ENCODE peak calls at places on chromosome 12, in ten cellular contexts. One of them, this sample, is unnamed.

GRCh38 chr12:114480309-114481199 is 74.6 kb upstream of the TBX5 start:
- DNase-seq in IMR-90: peak; percentile 56
- DNase-seq in heart left ventricle: no peak
- DNase-seq in A549: no peak
- DNase-seq in neural crest cell: no peak
- DNase-seq in B cell: no peak
- DNase-seq in fibroblast of pulmonary artery: peak; percentile 66
- DNase-seq in GM06990: no peak
- DNase-seq in MCF 10A: peak; percentile 54
- DNase-seq in GM20000: no peak
- DNase-seq in this sample: no peak

GRCh38 chr12:84697141-84697540 is 215.5 kb downstream of the SLC6A15 start:
- DNase-seq in IMR-90: no peak
- DNase-seq in heart left ventricle: no peak
- DNase-seq in A549: no peak
- DNase-seq in neural crest cell: no peak
- DNase-seq in B cell: no peak
- DNase-seq in fibroblast of pulmonary artery: no peak
- DNase-seq in GM06990: no peak
- DNase-seq in MCF 10A: no peak
- DNase-seq in GM20000: no peak
- DNase-seq in this sample: no peak

GRCh38 chr12:110903511-110903910 is 16.9 kb downstream of the MYL2 start:
- DNase-seq in IMR-90: no peak
- DNase-seq in heart left ventricle: no peak
- DNase-seq in A549: no peak
- DNase-seq in neural crest cell: no peak
- DNase-seq in B cell: no peak
- DNase-seq in fibroblast of pulmonary artery: no peak
- DNase-seq in GM06990: no peak
- DNase-seq in MCF 10A: no peak
- DNase-seq in GM20000: no peak
- DNase-seq in this sample: no peak

GRCh38 chr12:7994731-7995205 is 37.7 kb upstream of the FOXJ2 start:
- DNase-seq in IMR-90: peak; percentile 97
- DNase-seq in heart left ventricle: no peak
- DNase-seq in A549: no peak
- DNase-seq in neural crest cell: no peak
- DNase-seq in B cell: no peak
- DNase-seq in fibroblast of pulmonary artery: peak; percentile 79
- DNase-seq in GM06990: no peak
- DNase-seq in MCF 10A: peak; percentile 52
- DNase-seq in GM20000: no peak
- DNase-seq in this sample: no peak

GRCh38 chr12:56079729-56080555 is at the start of gene ERBB3:
- DNase-seq in IMR-90: peak; percentile 81
- DNase-seq in heart left ventricle: peak; percentile 75
- DNase-seq in A549: peak; percentile 86
- DNase-seq in neural crest cell: peak; percentile 50
- DNase-seq in B cell: peak; percentile 54
- DNase-seq in fibroblast of pulmonary artery: peak; percentile 77
- DNase-seq in GM06990: peak; percentile 41
- DNase-seq in MCF 10A: peak; percentile 89
- DNase-seq in GM20000: peak; percentile 74
- DNase-seq in this sample: peak; percentile 67

GRCh38 chr12:125856366-125856765 is 791.1 kb downstream of the AACS start:
- DNase-seq in IMR-90: no peak
- DNase-seq in heart left ventricle: no peak
- DNase-seq in A549: no peak
- DNase-seq in neural crest cell: no peak
- DNase-seq in B cell: no peak
- DNase-seq in fibroblast of pulmonary artery: no peak
- DNase-seq in GM06990: no peak
- DNase-seq in MCF 10A: no peak
- DNase-seq in GM20000: no peak
- DNase-seq in this sample: no peak

GRCh38 chr12:48175613-48176416 is 7.6 kb upstream of the CCDC184 start:
- DNase-seq in IMR-90: no peak
- DNase-seq in heart left ventricle: no peak
- DNase-seq in A549: no peak
- DNase-seq in neural crest cell: no peak
- DNase-seq in B cell: no peak
- DNase-seq in fibroblast of pulmonary artery: no peak
- DNase-seq in GM06990: no peak
- DNase-seq in MCF 10A: no peak
- DNase-seq in GM20000: no peak
- DNase-seq in this sample: no peak

GRCh38 chr12:131092911-131093901 is 139.5 kb downstream of the ADGRD1 start:
- DNase-seq in IMR-90: no peak
- DNase-seq in heart left ventricle: peak; percentile 41
- DNase-seq in A549: no peak
- DNase-seq in neural crest cell: no peak
- DNase-seq in B cell: no peak
- DNase-seq in fibroblast of pulmonary artery: no peak
- DNase-seq in GM06990: peak; percentile 50
- DNase-seq in MCF 10A: peak; percentile 78
- DNase-seq in GM20000: peak; percentile 68
- DNase-seq in this sample: peak; percentile 78

GRCh38 chr12:132109741-132110140 is 34.4 kb downstream of the DDX51 start:
- DNase-seq in IMR-90: peak; percentile 24
- DNase-seq in heart left ventricle: no peak
- DNase-seq in A549: no peak
- DNase-seq in neural crest cell: no peak
- DNase-seq in B cell: no peak
- DNase-seq in fibroblast of pulmonary artery: peak; percentile 6
- DNase-seq in GM06990: no peak
- DNase-seq in MCF 10A: no peak
- DNase-seq in GM20000: no peak
- DNase-seq in this sample: no peak

GRCh38 chr12:24066865-24067264 is 117.4 kb upstream of the SOX5 start:
- DNase-seq in IMR-90: peak; percentile 77
- DNase-seq in heart left ventricle: no peak
- DNase-seq in A549: no peak
- DNase-seq in neural crest cell: no peak
- DNase-seq in B cell: no peak
- DNase-seq in fibroblast of pulmonary artery: peak; percentile 61
- DNase-seq in GM06990: no peak
- DNase-seq in MCF 10A: peak; percentile 88
- DNase-seq in GM20000: no peak
- DNase-seq in this sample: no peak

GRCh38 chr12:46701356-46701755 is 124.4 kb downstream of the SLC38A4 start:
- DNase-seq in IMR-90: no peak
- DNase-seq in heart left ventricle: no peak
- DNase-seq in A549: no peak
- DNase-seq in neural crest cell: no peak
- DNase-seq in B cell: no peak
- DNase-seq in fibroblast of pulmonary artery: no peak
- DNase-seq in GM06990: no peak
- DNase-seq in MCF 10A: no peak
- DNase-seq in GM20000: no peak
- DNase-seq in this sample: no peak

GRCh38 chr12:33439587-33440011 is at the start of gene SYT10:
- DNase-seq in IMR-90: no peak
- DNase-seq in heart left ventricle: peak; percentile 42
- DNase-seq in A549: no peak
- DNase-seq in neural crest cell: peak; percentile 35
- DNase-seq in B cell: no peak
- DNase-seq in fibroblast of pulmonary artery: peak; percentile 14
- DNase-seq in GM06990: peak; percentile 9
- DNase-seq in MCF 10A: no peak
- DNase-seq in GM20000: peak; percentile 14
- DNase-seq in this sample: peak; percentile 10

GRCh38 chr12:90574676-90575075 is 380.3 kb downstream of the CCER1 start:
- DNase-seq in IMR-90: no peak
- DNase-seq in heart left ventricle: no peak
- DNase-seq in A549: no peak
- DNase-seq in neural crest cell: no peak
- DNase-seq in B cell: no peak
- DNase-seq in fibroblast of pulmonary artery: no peak
- DNase-seq in GM06990: no peak
- DNase-seq in MCF 10A: peak; percentile 8
- DNase-seq in GM20000: no peak
- DNase-seq in this sample: no peak

GRCh38 chr12:10140001-10140400 is 10.0 kb upstream of the CLEC7A start:
- DNase-seq in IMR-90: peak; percentile 70
- DNase-seq in heart left ventricle: no peak
- DNase-seq in A549: peak; percentile 39
- DNase-seq in neural crest cell: peak; percentile 22
- DNase-seq in B cell: peak; percentile 56
- DNase-seq in fibroblast of pulmonary artery: peak; percentile 75
- DNase-seq in GM06990: peak; percentile 29
- DNase-seq in MCF 10A: peak; percentile 72
- DNase-seq in GM20000: peak; percentile 34
- DNase-seq in this sample: peak; percentile 35

GRCh38 chr12:94305293-94305957 is 154.2 kb downstream of the CEP83 start:
- DNase-seq in IMR-90: peak; percentile 82
- DNase-seq in heart left ventricle: no peak
- DNase-seq in A549: no peak
- DNase-seq in neural crest cell: no peak
- DNase-seq in B cell: no peak
- DNase-seq in fibroblast of pulmonary artery: no peak
- DNase-seq in GM06990: peak; percentile 41
- DNase-seq in MCF 10A: no peak
- DNase-seq in GM20000: no peak
- DNase-seq in this sample: no peak

GRCh38 chr12:13613297-13613696 is 368.1 kb downstream of the GRIN2B start:
- DNase-seq in IMR-90: no peak
- DNase-seq in heart left ventricle: no peak
- DNase-seq in A549: no peak
- DNase-seq in neural crest cell: no peak
- DNase-seq in B cell: no peak
- DNase-seq in fibroblast of pulmonary artery: no peak
- DNase-seq in GM06990: no peak
- DNase-seq in MCF 10A: no peak
- DNase-seq in GM20000: no peak
- DNase-seq in this sample: no peak
- TF ChIP-seq CTCF in IMR-90: no peak
- TF ChIP-seq CTCF in heart left ventricle: no peak
- TF ChIP-seq CTCF in A549: no peak
- TF ChIP-seq CTCF in neural crest cell: no peak
- TF ChIP-seq CTCF in B cell: no peak
- TF ChIP-seq CTCF in fibroblast of pulmonary artery: no peak
- TF ChIP-seq CTCF in GM06990: no peak
- TF ChIP-seq CTCF in MCF 10A: no peak
- TF ChIP-seq CTCF in GM20000: no peak
- TF ChIP-seq CTCF in this sample: no peak

DNA sequence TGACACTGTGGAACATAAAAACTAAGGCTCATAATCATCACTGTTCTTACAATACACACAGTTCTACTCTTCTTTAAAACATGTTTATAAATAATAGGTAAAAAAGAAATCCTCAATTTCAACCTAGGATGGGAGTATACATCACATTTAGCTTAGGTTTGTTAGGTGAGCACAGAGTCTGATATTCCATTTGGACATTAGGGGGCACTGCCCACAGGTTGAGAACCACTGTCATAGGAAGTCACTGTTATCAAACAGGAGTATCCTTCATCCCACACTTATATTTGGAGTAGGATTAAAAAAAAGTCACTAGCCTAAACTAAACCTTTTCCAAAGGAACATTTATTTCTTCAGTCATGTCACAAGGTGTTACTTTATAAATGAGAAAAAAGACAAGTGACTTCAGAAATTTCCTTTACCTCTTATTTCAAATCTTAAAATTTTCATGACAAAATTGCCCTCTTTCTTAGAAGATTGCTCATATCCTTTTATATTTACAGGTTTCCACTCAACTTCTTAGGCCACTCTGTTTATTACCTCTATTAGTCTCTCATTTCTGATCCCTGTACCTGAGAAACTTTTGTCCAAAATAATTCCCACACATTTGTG is 240.6 kb downstream of the CPNE8 start:
- DNase-seq in IMR-90: no peak
- DNase-seq in heart left ventricle: no peak
- DNase-seq in A549: no peak
- DNase-seq in neural crest cell: no peak
- DNase-seq in B cell: no peak
- DNase-seq in fibroblast of pulmonary artery: peak; percentile 40
- DNase-seq in GM06990: no peak
- DNase-seq in MCF 10A: peak; percentile 58
- DNase-seq in GM20000: peak; percentile 6
- DNase-seq in this sample: peak; percentile 7
- TF ChIP-seq CTCF in IMR-90: no peak
- TF ChIP-seq CTCF in heart left ventricle: peak; percentile 20
- TF ChIP-seq CTCF in A549: peak; percentile 59
- TF ChIP-seq CTCF in neural crest cell: peak; percentile 66
- TF ChIP-seq CTCF in B cell: no peak
- TF ChIP-seq CTCF in fibroblast of pulmonary artery: peak; percentile 63
- TF ChIP-seq CTCF in GM06990: peak; percentile 60
- TF ChIP-seq CTCF in MCF 10A: peak; percentile 38
- TF ChIP-seq CTCF in GM20000: peak; percentile 60
- TF ChIP-seq CTCF in this sample: peak; percentile 36

DNA sequence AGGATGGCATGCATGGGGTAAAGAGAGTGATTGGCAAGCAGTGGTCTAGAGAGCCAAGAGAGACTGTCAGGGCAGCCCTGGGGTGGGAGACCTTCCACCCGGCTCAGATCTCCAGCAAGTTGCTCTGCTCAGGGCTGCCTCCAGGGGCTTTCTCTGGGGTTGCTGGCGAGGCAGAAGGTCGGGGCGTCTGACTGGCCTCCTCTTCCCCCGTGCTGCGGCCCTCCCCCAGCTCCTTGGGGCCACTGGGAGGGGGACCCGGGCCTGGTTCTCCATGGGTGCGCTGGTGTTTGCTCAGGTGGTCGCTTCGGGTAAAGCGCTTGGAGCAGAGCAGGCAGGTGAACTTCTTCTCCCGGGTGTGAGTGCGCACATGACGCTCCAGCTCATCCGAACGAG is 6.6 kb upstream of the AAAS start:
- DNase-seq in IMR-90: no peak
- DNase-seq in heart left ventricle: no peak
- DNase-seq in A549: peak; percentile 38
- DNase-seq in neural crest cell: no peak
- DNase-seq in B cell: no peak
- DNase-seq in fibroblast of pulmonary artery: no peak
- DNase-seq in GM06990: no peak
- DNase-seq in MCF 10A: no peak
- DNase-seq in GM20000: no peak
- DNase-seq in this sample: no peak
- TF ChIP-seq CTCF in IMR-90: no peak
- TF ChIP-seq CTCF in heart left ventricle: no peak
- TF ChIP-seq CTCF in A549: no peak
- TF ChIP-seq CTCF in neural crest cell: no peak
- TF ChIP-seq CTCF in B cell: no peak
- TF ChIP-seq CTCF in fibroblast of pulmonary artery: peak; percentile 3
- TF ChIP-seq CTCF in GM06990: no peak
- TF ChIP-seq CTCF in MCF 10A: no peak
- TF ChIP-seq CTCF in GM20000: no peak
- TF ChIP-seq CTCF in this sample: no peak

GRCh38 chr12:19707948-19708409 is 268.7 kb downstream of the AEBP2 start:
- DNase-seq in IMR-90: peak; percentile 93
- DNase-seq in heart left ventricle: no peak
- DNase-seq in A549: no peak
- DNase-seq in neural crest cell: no peak
- DNase-seq in B cell: no peak
- DNase-seq in fibroblast of pulmonary artery: peak; percentile 36
- DNase-seq in GM06990: no peak
- DNase-seq in MCF 10A: peak; percentile 65
- DNase-seq in GM20000: no peak
- DNase-seq in this sample: no peak
- TF ChIP-seq CTCF in IMR-90: peak; percentile 35
- TF ChIP-seq CTCF in heart left ventricle: no peak
- TF ChIP-seq CTCF in A549: no peak
- TF ChIP-seq CTCF in neural crest cell: no peak
- TF ChIP-seq CTCF in B cell: no peak
- TF ChIP-seq CTCF in fibroblast of pulmonary artery: no peak
- TF ChIP-seq CTCF in GM06990: no peak
- TF ChIP-seq CTCF in MCF 10A: no peak
- TF ChIP-seq CTCF in GM20000: no peak
- TF ChIP-seq CTCF in this sample: no peak